ENCODE peak calls at places on chromosomes 16 and 17, in seven cellular contexts. D, H, U, P, T, Y and E are unnamed samples. For H3K36me3 and H3K4me1, the result is how much of the 10 kb centered on the place peaks cover.

GRCh38 chr17:50783193-50783660 is 15.9 kb upstream of the ANKRD40CL start:
- DNase-seq in U (peak), P (peak), T (peak), D (peak), H (peak), Y (peak), E (peak)

GRCh38 chr16:76669288-76669687 is 392.1 kb downstream of the CNTNAP4 start:
- DNase-seq in T (no peak), D (no peak), Y (no peak), U (no peak), H (no peak), P (no peak), E (no peak)

GRCh38 chr16:10256855-10257641 is 74.8 kb upstream of the GRIN2A start:
- DNase-seq in P (peak), T (no peak), U (no peak), Y (peak), D (peak), H (peak), E (no peak)

GRCh38 chr16:7278636-7279035 is 54.0 kb upstream of the RBFOX1 start:
- DNase-seq in H (no peak), Y (no peak), D (no peak), U (no peak), T (no peak), P (no peak), E (no peak)

GRCh38 chr17:40321502-40322416 is 12.8 kb downstream of the RARA start:
- DNase-seq in U (peak), T (no peak), Y (peak), D (no peak), P (no peak), H (no peak), E (no peak)

GRCh38 chr17:50935201-50936124 is 69.3 kb upstream of the TOB1 start:
- DNase-seq in T (no peak), Y (no peak), P (no peak), U (peak), H (peak), D (no peak), E (no peak)

GRCh38 chr17:65359016-65359415 is 202.4 kb downstream of the AXIN2 start:
- DNase-seq in P (peak), H (peak), Y (no peak), T (peak), U (no peak), D (peak), E (peak)

GRCh38 chr16:50940275-50940854 is 198.5 kb downstream of the CYLD start:
- DNase-seq in Y (no peak), P (no peak), U (no peak), H (no peak), T (no peak), D (no peak), E (no peak)

GRCh38 chr16:66930189-66930588 is 4.0 kb downstream of the CIAO2B start:
- DNase-seq in Y (no peak), H (peak), P (peak), U (peak), D (no peak), T (peak), E (peak)

GRCh38 chr17:44110823-44111633 is 12.4 kb downstream of the HDAC5 start:
- DNase-seq in Y (peak), U (peak), D (peak), H (peak), T (peak), P (peak), E (peak)

GRCh38 chr17:44934745-44935105 is 12.8 kb downstream of the KIF18B start:
- DNase-seq in T (no peak), H (no peak), Y (no peak), P (no peak), D (no peak), U (peak), E (no peak)

GRCh38 chr16:19044781-19045180 is 22.6 kb upstream of the COQ7 start:
- DNase-seq in H (no peak), U (no peak), P (no peak), D (no peak), T (no peak), Y (no peak), E (no peak)

GRCh38 chr17:27430882-27431491 is 25.3 kb upstream of the KSR1 start:
- DNase-seq in Y (no peak), T (peak), U (no peak), H (peak), P (peak), D (peak), E (no peak)

GRCh38 chr17:45847101-45847500 is 2.4 kb downstream of the SPPL2C start:
- DNase-seq in H (no peak), U (no peak), T (no peak), D (no peak), P (no peak), Y (no peak), E (no peak)

GRCh38 chr16:29665294-29666077 is 2.4 kb downstream of the SPN start:
- DNase-seq in Y (no peak), P (no peak), T (no peak), H (no peak), D (no peak), U (no peak), E (no peak)

GRCh38 chr17:54172096-54172495 is 349.4 kb downstream of the KIF2B start:
- DNase-seq in D (no peak), T (no peak), H (no peak), Y (no peak), U (no peak), P (no peak), E (no peak)
- H3K9ac ChIP-seq in D (no peak), T (no peak), H (no peak), Y (no peak), U (no peak), P (no peak), E (no peak)

DNA sequence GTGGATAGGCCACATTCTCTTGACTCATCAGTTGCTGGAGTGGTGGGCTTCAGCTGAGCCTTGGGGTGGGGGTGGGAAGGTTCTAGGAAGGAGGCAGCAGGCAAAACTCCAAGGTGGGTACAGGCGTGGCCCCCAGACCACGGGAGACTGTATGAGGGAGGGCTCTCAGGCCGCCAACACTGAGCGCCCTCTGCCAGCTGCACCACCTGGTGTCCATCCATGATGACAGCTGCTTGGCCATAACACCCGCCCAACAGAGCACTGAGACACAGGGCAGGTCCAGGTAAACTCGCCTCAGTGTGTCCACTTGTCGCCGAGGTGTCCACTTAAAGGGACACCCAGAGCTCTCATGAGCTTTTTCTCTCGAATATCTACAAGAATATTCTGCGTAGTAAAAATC is 133.5 kb downstream of the C16orf95 start:
- DNase-seq in T (no peak), U (no peak), D (no peak), H (no peak), P (no peak), Y (no peak), E (no peak)
- H3K36me3 ChIP-seq in T (under half), U (under half), D (under half), H (under half), P (under half), Y (under half), E (under half)

GRCh38 chr17:48412841-48413240 is 17.2 kb downstream of the SKAP1 start:
- DNase-seq in P (no peak), Y (no peak), H (no peak), T (no peak), D (no peak), U (no peak), E (no peak)
- H3K4me1 ChIP-seq in P (under half), Y (under half), H (under half), T (under half), D (under half), U (under half), E (under half)

GRCh38 chr16:69171325-69172095 is 15.5 kb upstream of the SNTB2 start:
- DNase-seq in H (no peak), D (no peak), T (peak), Y (no peak), P (peak), U (no peak), E (peak)
- H3K9ac ChIP-seq in H (no peak), D (no peak), T (peak), Y (no peak), P (no peak), U (peak), E (peak)

GRCh38 chr17:5434984-5435383 is 4.0 kb downstream of the C1QBP start:
- DNase-seq in D (no peak), P (peak), T (no peak), Y (no peak), H (no peak), U (no peak), E (no peak)
- H3K36me3 ChIP-seq in D (under half), P (under half), T (under half), Y (under half), H (under half), U (under half), E (half or more)

GRCh38 chr16:53168744-53169143 is 114.0 kb downstream of the CHD9 start:
- DNase-seq in H (no peak), Y (no peak), T (no peak), P (no peak), D (no peak), U (no peak), E (no peak)
- H3K4me1 ChIP-seq in H (under half), Y (under half), T (under half), P (under half), D (under half), U (under half), E (under half)

DNA sequence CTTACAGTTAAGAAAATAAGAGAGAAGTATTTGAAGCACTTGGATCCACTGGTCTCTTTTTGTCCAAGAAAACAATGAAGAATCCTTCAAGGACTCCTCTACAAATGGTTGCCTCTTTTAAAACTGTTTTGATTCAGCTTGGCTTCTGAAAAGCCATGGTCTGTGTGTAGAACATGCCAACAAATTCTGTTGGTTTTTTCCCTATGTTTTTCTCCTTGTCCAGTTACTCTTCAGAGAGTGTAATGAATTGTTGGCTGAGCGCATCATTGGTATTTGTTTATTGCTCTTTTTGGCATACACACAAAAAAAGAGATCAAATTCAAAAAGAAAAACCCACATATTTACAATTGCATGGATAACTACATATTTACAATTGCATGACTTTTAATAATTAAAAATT is at the start of gene ABCA10:
- DNase-seq in D (no peak), T (peak), P (peak), Y (no peak), H (no peak), U (no peak), E (no peak)
- H3K9ac ChIP-seq in D (no peak), T (no peak), P (no peak), Y (no peak), H (no peak), U (no peak), E (no peak)